ENCODE peak calls at places on chromosome 15, in seven cellular contexts. S is body of pancreas; X is GM12878; U is GM04503; J is stimulated activated CD4-positive, alpha-beta T cell treated with anti-CD3 and anti-CD28 coated beads, Interleukin-12 subunit alpha, Interleukin-12 subunit beta, amount 100 ng/mL, for 48 hours; T is GM12891; V is activated CD4-positive, alpha-beta T cell treated with anti-CD3 and anti-CD28 coated beads, Interleukin-2, amount 10 ng/mL, durations not matched to agents 7 days and 5 days. R is an unnamed sample.

GRCh38 chr15:28934645-28935044 is 48.9 kb downstream of the APBA2 start:
- DNase-seq in S (peak), X (no peak), U (no peak), J (no peak), T (no peak), V (no peak), R (no peak)

GRCh38 chr15:60213377-60214010 is 184.3 kb downstream of the ANXA2 start:
- DNase-seq in S (no peak), X (no peak), U (no peak), J (no peak), T (no peak), V (no peak), R (no peak)

GRCh38 chr15:31300981-31301686 is 25.5 kb upstream of the KLF13 start:
- DNase-seq in S (no peak), X (no peak), U (no peak), J (no peak), T (no peak), V (peak), R (no peak)

GRCh38 chr15:80915462-80915861 is 74.2 kb downstream of the MESD start:
- DNase-seq in S (no peak), X (no peak), U (no peak), J (no peak), T (no peak), V (no peak), R (no peak)

GRCh38 chr15:71792521-71792920 is 17.8 kb upstream of the NR2E3 start:
- DNase-seq in S (no peak), X (no peak), U (no peak), J (no peak), T (no peak), V (no peak), R (no peak)

GRCh38 chr15:90887037-90887481 is 2.8 kb downstream of the FES start:
- DNase-seq in S (no peak), X (no peak), U (no peak), J (no peak), T (no peak), V (no peak), R (no peak)

GRCh38 chr15:90016721-90017120 is 15.6 kb downstream of the ZNF710 start:
- DNase-seq in S (peak), X (no peak), U (no peak), J (no peak), T (no peak), V (peak), R (no peak)

GRCh38 chr15:68387288-68388143 is 44.4 kb downstream of the ITGA11 start:
- DNase-seq in S (no peak), X (no peak), U (no peak), J (no peak), T (no peak), V (no peak), R (no peak)

GRCh38 chr15:65659502-65660052 is 37.8 kb downstream of the SLC24A1 start:
- DNase-seq in S (no peak), X (no peak), U (no peak), J (no peak), T (no peak), V (no peak), R (no peak)

R was measured in stimulated activated naive CD8-positive, alpha-beta T cell treated with anti-CD3 and anti-CD28 coated beads, Interleukin-15, amount 100 ng/mL, for 72 hours.